ENCODE peak calls at places on chromosomes 4 and X, in nine cellular contexts. M, Z, O, T, F, Y, Q, L and J are unnamed samples.

GRCh38 chr4:105466580-105466979 is 7.3 kb downstream of the PPA2 start:
- DNase-seq in M (no peak), Z (no peak), O (no peak), T (no peak), F (no peak), Y (no peak), Q (no peak), L (no peak), J (no peak)

GRCh38 chrX:51837926-51838325 is 55.5 kb upstream of the MAGED1 start:
- DNase-seq in M (peak), Z (peak), O (no peak), T (peak), F (peak), Y (peak), Q (no peak), L (no peak), J (no peak)

GRCh38 chr4:174669278-174669677 is 147.0 kb upstream of the HPGD start:
- DNase-seq in M (peak), Z (peak), O (no peak), T (peak), F (peak), Y (peak), Q (no peak), L (no peak), J (no peak)

GRCh38 chr4:72858328-72858727 is 211.2 kb downstream of the COX18 start:
- DNase-seq in M (peak), Z (no peak), O (no peak), T (peak), F (peak), Y (peak), Q (no peak), L (no peak), J (no peak)

GRCh38 chrX:105636667-105637066 is 185.7 kb upstream of the NRK start:
- DNase-seq in M (no peak), Z (no peak), O (no peak), T (no peak), F (no peak), Y (no peak), Q (no peak), L (no peak), J (no peak)

GRCh38 chrX:19886375-19886774 is 1.0 kb downstream of the SH3KBP1 start:
- DNase-seq in M (no peak), Z (no peak), O (no peak), T (no peak), F (no peak), Y (no peak), Q (no peak), L (no peak), J (no peak)

GRCh38 chr4:1639299-1639868 is 44.7 kb downstream of the FAM53A start:
- DNase-seq in M (no peak), Z (no peak), O (no peak), T (no peak), F (no peak), Y (no peak), Q (no peak), L (no peak), J (no peak)

GRCh38 chr4:187378441-187378840 is 617.1 kb upstream of the ZFP42 start:
- DNase-seq in M (no peak), Z (no peak), O (no peak), T (no peak), F (no peak), Y (no peak), Q (no peak), L (no peak), J (no peak)

GRCh38 chrX:138034136-138034535 is 468.2 kb downstream of the ZIC3 start:
- DNase-seq in M (no peak), Z (peak), O (no peak), T (no peak), F (no peak), Y (no peak), Q (no peak), L (no peak), J (no peak)

GRCh38 chrX:100677616-100678181 is 33.7 kb downstream of the SRPX2 start:
- DNase-seq in M (no peak), Z (no peak), O (no peak), T (peak), F (peak), Y (peak), Q (no peak), L (no peak), J (no peak)

GRCh38 chr4:106366026-106366425 is 2.6 kb downstream of the GIMD1 start:
- DNase-seq in M (peak), Z (no peak), O (no peak), T (peak), F (peak), Y (peak), Q (no peak), L (no peak), J (no peak)

GRCh38 chr4:1740021-1740545 is 18.8 kb downstream of the TACC3 start:
- DNase-seq in M (no peak), Z (no peak), O (no peak), T (no peak), F (no peak), Y (no peak), Q (no peak), L (no peak), J (no peak)

GRCh38 chr4:152680988-152681731 is 1.4 kb upstream of the TMEM154 start:
- DNase-seq in M (peak), Z (no peak), O (no peak), T (peak), F (peak), Y (peak), Q (no peak), L (no peak), J (no peak)

GRCh38 chrX:9148626-9149385 is 114.9 kb upstream of the FAM9B start:
- DNase-seq in M (peak), Z (no peak), O (no peak), T (peak), F (peak), Y (peak), Q (no peak), L (no peak), J (no peak)

GRCh38 chr4:176276710-176277109 is 7.7 kb upstream of the ASB5 start:
- DNase-seq in M (no peak), Z (no peak), O (no peak), T (no peak), F (no peak), Y (no peak), Q (no peak), L (no peak), J (no peak)